ENCODE peak calls at places on chromosomes 5 and 9, in four cellular contexts. A, P, U and F are unnamed samples.

GRCh38 chr9:72577212-72577753 is 55.9 kb downstream of the TMC1 start:
- DNase-seq in A (no peak), P (no peak), U (no peak), F (no peak)

GRCh38 chr5:163968651-163969050 is 463.2 kb downstream of the MAT2B start:
- DNase-seq in A (no peak), P (no peak), U (no peak), F (no peak)

GRCh38 chr5:2206244-2207108 is 323.8 kb upstream of the IRX4 start:
- DNase-seq in A (no peak), P (no peak), U (no peak), F (no peak)

GRCh38 chr9:83707518-83707767 is 315 bp downstream of the UBQLN1 start:
- DNase-seq in A (no peak), P (no peak), U (no peak), F (no peak)

GRCh38 chr5:14444988-14445387 is 136.6 kb upstream of the OTULINL start:
- DNase-seq in A (no peak), P (no peak), U (no peak), F (no peak)

GRCh38 chr5:179262126-179262920 is 82.9 kb downstream of the ADAMTS2 start:
- DNase-seq in A (peak; percentile 37), P (no peak), U (no peak), F (no peak)

GRCh38 chr5:160438316-160439204 is 16.9 kb downstream of the PTTG1 start:
- DNase-seq in A (peak; percentile 81), P (peak; percentile 63), U (peak; percentile 46), F (peak; percentile 37)

GRCh38 chr5:4053111-4053510 is 457.5 kb downstream of the IRX1 start:
- DNase-seq in A (no peak), P (no peak), U (no peak), F (no peak)

GRCh38 chr9:111803924-111804323 is 9.2 kb upstream of the SHOC1 start:
- DNase-seq in A (no peak), P (no peak), U (peak; percentile 45), F (peak; percentile 37)